ENCODE peak calls at places on chromosome 5, in four cellular contexts. P is AG04450, N is uterus, F is PC-3. Q is an unnamed sample.

GRCh38 chr5:91139572-91140200 is 243.4 kb downstream of the ARRDC3 start:
- DNase-seq in P (no peak), N (no peak), F (no peak), Q (no peak)

GRCh38 chr5:96455789-96456188 is 22.7 kb upstream of the PCSK1 start:
- DNase-seq in F (no peak), P (no peak), N (no peak), Q (no peak)

GRCh38 chr5:181198905-181199519 is 6.0 kb downstream of the TRIM7 start:
- DNase-seq in P (no peak), F (no peak), N (no peak), Q (no peak)

GRCh38 chr5:169911448-169912212 is 68.7 kb downstream of the INSYN2B start:
- DNase-seq in F (peak; percentile 26), P (no peak), N (no peak), Q (no peak)

GRCh38 chr5:68419637-68420452 is 204.3 kb downstream of the PIK3R1 start:
- DNase-seq in F (no peak), N (peak; percentile 36), P (no peak), Q (no peak)

GRCh38 chr5:83255268-83255667 is 177.9 kb downstream of the XRCC4 start:
- DNase-seq in N (no peak), P (no peak), F (peak; percentile 58), Q (no peak)

GRCh38 chr5:157669701-157670097 is 1.6 kb upstream of the C5orf52 start:
- DNase-seq in F (no peak), N (no peak), P (no peak), Q (no peak)

GRCh38 chr5:178399723-178400115 is 167.1 kb upstream of the PHYKPL start:
- DNase-seq in N (no peak), F (no peak), P (no peak), Q (no peak)

GRCh38 chr5:6714221-6715041 is 1.2 kb downstream of the TENT4A start:
- DNase-seq in N (no peak), F (peak; percentile 55), P (no peak), Q (peak; percentile 28)

GRCh38 chr5:10479226-10479721 is 37.6 kb downstream of the ROPN1L start:
- DNase-seq in F (peak; percentile 96), P (no peak), N (no peak), Q (no peak)

GRCh38 chr5:158465379-158465972 is 606.5 kb upstream of the CLINT1 start:
- DNase-seq in F (no peak), P (no peak), N (no peak), Q (no peak)

GRCh38 chr5:142901476-142902187 is 131.5 kb downstream of the ARHGAP26 start:
- DNase-seq in P (no peak), F (no peak), N (no peak), Q (no peak)

GRCh38 chr5:79840085-79840990 is 150.7 kb downstream of the CMYA5 start:
- DNase-seq in N (no peak), F (no peak), P (no peak), Q (no peak)

GRCh38 chr5:54883374-54884194 is 101.8 kb downstream of the ESM1 start:
- DNase-seq in F (no peak), N (peak; percentile 50), P (no peak), Q (peak; percentile 34)

GRCh38 chr5:177434437-177434836 is 8.0 kb downstream of the GRK6 start:
- DNase-seq in F (no peak), P (no peak), N (no peak), Q (no peak)

GRCh38 chr5:80246995-80247729 is 8.7 kb downstream of the SERINC5 start:
- DNase-seq in P (no peak), N (peak; percentile 74), F (peak; percentile 76), Q (peak; percentile 25)

GRCh38 chr5:131533844-131534243 is 101.2 kb downstream of the RAPGEF6 start:
- DNase-seq in N (no peak), F (no peak), P (no peak), Q (no peak)

GRCh38 chr5:96978812-96979449 is 43.1 kb downstream of the LNPEP start:
- DNase-seq in F (no peak), P (peak; percentile 61), N (no peak), Q (no peak)

GRCh38 chr5:79318935-79319614 is 83.1 kb downstream of the JMY start:
- DNase-seq in N (no peak), P (peak; percentile 95), F (peak; percentile 59), Q (no peak)

GRCh38 chr5:31824886-31825774 is 186.2 kb downstream of the PDZD2 start:
- DNase-seq in P (peak; percentile 10), N (peak; percentile 58), F (peak; percentile 90), Q (peak; percentile 62)

GRCh38 chr5:75729321-75729720 is 12.1 kb upstream of the POC5 start:
- DNase-seq in F (no peak), N (no peak), P (no peak), Q (no peak)

GRCh38 chr5:133565993-133566392 is 46.3 kb downstream of the FSTL4 start:
- DNase-seq in F (peak; percentile 40), N (no peak), P (no peak), Q (peak; percentile 58)

GRCh38 chr5:115842089-115842881 is 550 bp downstream of the AP3S1 start:
- DNase-seq in N (peak; percentile 22), P (no peak), F (peak; percentile 54), Q (peak; percentile 75)
- TF ChIP-seq CTCF in N (no peak), P (no peak), F (no peak), Q (no peak)

GRCh38 chr5:123369371-123369968 is 53.7 kb downstream of the CEP120 start:
- DNase-seq in N (no peak), F (no peak), P (no peak), Q (no peak)

GRCh38 chr5:123364443-123364842 is 58.8 kb downstream of the CEP120 start:
- DNase-seq in F (no peak), P (peak; percentile 23), N (no peak), Q (no peak)

GRCh38 chr5:123365163-123365562 is 58.0 kb downstream of the CEP120 start:
- DNase-seq in N (no peak), F (no peak), P (no peak), Q (no peak)

GRCh38 chr5:123371575-123372179 is 51.5 kb downstream of the CEP120 start:
- DNase-seq in F (peak; percentile 42), N (peak; percentile 20), P (no peak), Q (peak; percentile 71)

DNA sequence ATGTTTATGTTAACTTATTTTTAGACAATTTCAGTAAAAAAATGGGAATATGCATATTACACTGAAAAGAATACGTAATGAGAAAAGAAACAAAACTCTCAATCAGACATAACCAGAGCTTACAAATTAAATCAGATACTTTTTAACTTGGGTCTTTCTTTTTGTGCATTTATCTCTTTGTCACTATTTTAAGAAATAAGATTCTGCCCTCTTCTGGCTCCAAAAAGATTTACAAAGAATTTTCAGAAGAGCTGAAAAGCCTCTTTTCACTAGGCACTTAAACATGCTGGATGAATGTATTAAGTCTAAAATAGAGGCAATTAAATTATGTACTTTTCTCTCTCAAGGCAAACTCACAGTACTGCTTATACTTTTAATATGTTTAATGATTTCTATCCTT is 55.5 kb downstream of the CEP120 start:
- DNase-seq in N (no peak), F (peak; percentile 31), P (no peak), Q (no peak)
- TF ChIP-seq CTCF in N (peak; percentile 30), F (peak; percentile 61), P (peak; percentile 43), Q (peak; percentile 38)

DNA sequence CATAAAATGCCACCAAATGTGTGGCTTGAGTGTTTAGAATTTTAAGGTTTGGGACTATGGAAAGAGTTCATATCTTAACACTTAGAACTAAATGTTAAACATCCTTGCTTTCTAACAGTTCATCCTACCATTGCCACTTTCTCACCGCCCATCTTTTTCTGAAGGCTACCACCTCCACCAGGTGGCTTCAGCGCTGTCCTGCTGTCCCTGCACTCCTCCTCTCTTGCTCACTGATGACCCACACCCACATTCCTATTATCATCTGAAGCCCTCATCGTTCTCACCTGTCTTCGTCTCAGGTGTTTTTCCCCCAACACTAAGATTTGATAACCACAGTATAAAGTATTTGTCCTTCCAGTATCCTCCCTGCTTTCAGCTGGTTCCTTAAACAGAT is 7.4 kb downstream of the MEGF10 start:
- DNase-seq in P (no peak), F (no peak), N (no peak), Q (no peak)
- TF ChIP-seq CTCF in P (no peak), F (no peak), N (no peak), Q (no peak)

GRCh38 chr5:42516282-42517042 is 93.2 kb downstream of the GHR start:
- DNase-seq in P (no peak), F (no peak), N (no peak), Q (no peak)

GRCh38 chr5:42513246-42513645 is 90.0 kb downstream of the GHR start:
- DNase-seq in P (no peak), F (no peak), N (no peak), Q (no peak)

GRCh38 chr5:42517164-42517563 is 93.9 kb downstream of the GHR start:
- DNase-seq in F (no peak), P (no peak), N (no peak), Q (no peak)

GRCh38 chr5:42515504-42515903 is 92.3 kb downstream of the GHR start:
- DNase-seq in P (no peak), F (no peak), N (no peak), Q (no peak)

DNA sequence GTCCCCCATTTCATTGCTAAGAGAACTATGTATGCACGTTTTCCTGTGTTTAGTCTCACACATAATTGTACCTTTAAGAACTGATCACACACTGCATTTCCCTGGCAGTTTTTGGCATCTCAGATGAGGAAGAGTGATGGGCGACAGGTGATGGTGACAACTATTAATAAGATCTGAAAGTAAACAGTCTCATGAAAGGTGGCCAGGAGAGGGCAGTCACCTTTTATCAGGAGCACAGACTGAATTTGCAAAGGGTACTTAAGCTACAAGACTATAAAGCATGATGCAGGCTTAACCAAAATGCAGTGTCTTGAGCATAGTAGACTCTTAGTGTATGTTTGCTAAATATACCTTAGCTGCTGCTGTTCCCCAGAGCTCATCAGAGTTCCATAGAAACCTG is 91.5 kb downstream of the GHR start:
- DNase-seq in F (peak; percentile 37), P (no peak), N (no peak), Q (no peak)
- TF ChIP-seq CTCF in F (peak; percentile 61), P (no peak), N (no peak), Q (no peak)

GRCh38 chr5:98768160-98769005 is 5.1 kb upstream of the RGMB start:
- DNase-seq in P (no peak), F (peak; percentile 80), N (peak; percentile 29), Q (peak; percentile 75)

GRCh38 chr5:98770158-98770910 is 3.1 kb upstream of the RGMB start:
- DNase-seq in P (no peak), N (peak; percentile 66), F (peak; percentile 55), Q (peak; percentile 39)

GRCh38 chr5:98767563-98767962 is 5.9 kb upstream of the RGMB start:
- DNase-seq in N (no peak), P (no peak), F (no peak), Q (no peak)

GRCh38 chr5:98769256-98770157 is 4.0 kb upstream of the RGMB start:
- DNase-seq in N (peak; percentile 41), P (peak; percentile 81), F (peak; percentile 45), Q (peak; percentile 40)

DNA sequence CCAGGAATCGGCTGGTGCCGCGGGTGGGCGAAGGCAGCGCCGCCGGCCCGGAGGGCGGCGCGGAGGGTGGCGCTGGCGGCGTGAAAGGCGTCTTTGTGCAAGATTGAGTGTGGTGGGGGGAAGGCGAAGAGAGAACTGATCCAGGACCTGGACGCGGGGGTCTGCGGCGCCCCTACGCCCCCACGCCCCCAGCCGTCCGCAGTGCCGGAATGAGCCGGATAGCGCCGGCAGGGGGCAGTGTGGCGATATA is 4.5 kb upstream of the RGMB start:
- DNase-seq in N (no peak), P (no peak), F (peak; percentile 46), Q (peak; percentile 69)
- TF ChIP-seq CTCF in N (peak; percentile 54), P (peak; percentile 68), F (peak; percentile 79), Q (peak; percentile 79)

DNA sequence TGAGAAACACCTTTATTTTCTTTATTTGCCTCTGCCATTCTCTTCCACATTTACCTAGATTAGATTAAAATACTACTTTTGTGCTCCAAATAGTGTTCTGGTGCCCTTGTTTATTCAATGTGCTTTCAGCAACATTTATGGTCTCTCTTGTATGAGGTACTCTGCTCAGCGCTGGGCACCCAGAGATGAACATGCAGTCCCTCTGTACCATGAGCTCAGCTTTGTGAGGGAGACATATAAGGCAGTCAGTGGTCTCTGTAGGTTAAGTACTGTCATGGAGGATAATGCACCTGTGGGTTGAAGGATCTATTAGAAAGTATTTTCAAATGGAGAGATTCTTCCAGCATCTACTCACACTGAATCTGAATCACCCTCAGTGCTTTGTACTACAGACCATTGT is 176.5 kb downstream of the TAF11L14 start:
- DNase-seq in P (no peak), F (no peak), N (no peak), Q (no peak)
- TF ChIP-seq CTCF in P (no peak), F (no peak), N (no peak), Q (no peak)